ENCODE peak calls at places on chromosomes 2 and 18, in seven cellular contexts. G is brain microvascular endothelial cell; T is H1; J is endothelial cell of umbilical vein; X is tibial artery; Z is naive thymus-derived CD4-positive, alpha-beta T cell; O is neuronal stem cell. F is an unnamed sample.

GRCh38 chr2:20582600-20583221 is 68.2 kb downstream of the HS1BP3 start:
- DNase-seq in G (no peak), T (no peak), J (no peak), X (no peak), Z (no peak), O (no peak), F (peak; percentile 53)

GRCh38 chr2:96315005-96315399 is 9.7 kb upstream of the SNRNP200 start:
- DNase-seq in G (no peak), T (no peak), J (no peak), X (no peak), Z (no peak), O (no peak), F (no peak)

GRCh38 chr2:166042768-166043390 is 84.9 kb downstream of the SCN1A start:
- DNase-seq in G (no peak), T (no peak), J (no peak), X (no peak), Z (no peak), O (no peak), F (no peak)

GRCh38 chr2:219521066-219521880 is 7.0 kb downstream of the ASIC4 start:
- DNase-seq in G (no peak), T (no peak), J (no peak), X (no peak), Z (no peak), O (no peak), F (no peak)

GRCh38 chr2:98541906-98542305 is 66.4 kb downstream of the COA5 start:
- DNase-seq in G (no peak), T (no peak), J (no peak), X (no peak), Z (no peak), O (no peak), F (no peak)

GRCh38 chr2:42829556-42830510 is 37.5 kb upstream of the HAAO start:
- DNase-seq in G (no peak), T (no peak), J (no peak), X (no peak), Z (no peak), O (no peak), F (peak; percentile 62)

GRCh38 chr18:55289048-55289447 is 298.9 kb downstream of the TCF4 start:
- DNase-seq in G (no peak), T (no peak), J (no peak), X (no peak), Z (no peak), O (no peak), F (no peak)

GRCh38 chr2:171741189-171741588 is 53.9 kb downstream of the DYNC1I2 start:
- DNase-seq in G (peak; percentile 9), T (no peak), J (no peak), X (no peak), Z (no peak), O (no peak), F (no peak)

GRCh38 chr2:175431054-175431780 is 249.7 kb upstream of the ATP5MC3 start:
- DNase-seq in G (no peak), T (no peak), J (no peak), X (no peak), Z (no peak), O (no peak), F (no peak)

GRCh38 chr2:162114291-162114690 is 37.8 kb downstream of the GCG start:
- DNase-seq in G (no peak), T (no peak), J (peak; percentile 94), X (no peak), Z (no peak), O (no peak), F (no peak)

GRCh38 chr2:27308359-27308875 is at the start of gene UCN:
- DNase-seq in G (peak; percentile 54), T (no peak), J (peak; percentile 40), X (no peak), Z (no peak), O (peak; percentile 54), F (no peak)

GRCh38 chr2:16716051-16716450 is 50.4 kb upstream of the CYRIA start:
- DNase-seq in G (no peak), T (no peak), J (no peak), X (no peak), Z (no peak), O (no peak), F (no peak)

GRCh38 chr2:40758778-40759177 is 306.9 kb upstream of the SLC8A1 start:
- DNase-seq in G (no peak), T (no peak), J (peak; percentile 31), X (no peak), Z (no peak), O (no peak), F (no peak)

GRCh38 chr18:56469582-56469981 is 168.8 kb downstream of the TXNL1 start:
- DNase-seq in G (no peak), T (no peak), J (no peak), X (no peak), Z (no peak), O (no peak), F (no peak)

GRCh38 chr2:143901185-143901842 is 618.6 kb downstream of the ZEB2 start:
- DNase-seq in G (peak; percentile 31), T (no peak), J (peak; percentile 70), X (no peak), Z (no peak), O (no peak), F (no peak)

GRCh38 chr2:170771049-170771937 is 1.1 kb downstream of the ERICH2 start:
- DNase-seq in G (no peak), T (no peak), J (no peak), X (no peak), Z (peak; percentile 18), O (peak; percentile 57), F (no peak)

GRCh38 chr2:108594132-108594981 is 60.1 kb downstream of the LIMS1 start:
- DNase-seq in G (peak; percentile 88), T (no peak), J (peak; percentile 91), X (no peak), Z (no peak), O (peak; percentile 44), F (no peak)

GRCh38 chr2:169276045-169276444 is 86.3 kb downstream of the LRP2 start:
- DNase-seq in G (no peak), T (no peak), J (peak; percentile 10), X (no peak), Z (no peak), O (no peak), F (no peak)

GRCh38 chr2:58289029-58289428 is 47.9 kb upstream of the FANCL start:
- DNase-seq in G (no peak), T (no peak), J (no peak), X (no peak), Z (no peak), O (no peak), F (no peak)

GRCh38 chr18:9710037-9710436 is 1.9 kb downstream of the RAB31 start:
- DNase-seq in G (no peak), T (no peak), J (no peak), X (no peak), Z (no peak), O (no peak), F (no peak)
- H3K4me3 ChIP-seq in G (peak overlapping the region; percentile 86), T (no peak overlapping the region), J (no peak overlapping the region), X (peak overlapping the region; percentile 94), Z (no peak overlapping the region), O (no peak overlapping the region), F (peak overlapping the region; percentile 81)

DNA sequence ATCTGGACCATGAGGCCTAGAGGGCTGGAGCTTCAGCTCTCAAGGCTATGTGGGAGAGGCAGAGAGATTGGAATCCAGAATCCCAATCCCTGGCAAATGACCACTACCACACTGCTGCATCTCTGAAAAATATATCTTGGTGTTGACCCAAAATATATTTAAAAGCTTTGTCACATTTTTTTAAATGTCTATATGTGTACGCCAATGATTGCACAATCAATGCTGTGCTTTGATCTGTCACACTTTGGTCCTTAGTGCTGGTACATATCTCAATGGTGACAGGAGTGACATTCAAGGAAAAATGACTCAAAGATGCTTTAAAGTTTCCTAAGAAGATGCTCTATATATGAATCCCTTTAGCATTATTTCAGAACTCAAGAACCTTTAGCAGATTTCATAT is 31.7 kb upstream of the NEDD4L start:
- DNase-seq in G (no peak), T (no peak), J (no peak), X (no peak), Z (no peak), O (no peak), F (no peak)
- H3K27ac ChIP-seq in G (no peak overlapping the region), T (no peak overlapping the region), J (no peak overlapping the region), X (no peak overlapping the region), Z (no peak overlapping the region), O (no peak overlapping the region), F (no peak overlapping the region)

GRCh38 chr18:13611058-13611615 is 115.2 kb downstream of the FAM210A start:
- DNase-seq in G (peak; percentile 66), T (no peak), J (peak; percentile 56), X (peak; percentile 50), Z (peak; percentile 17), O (peak; percentile 24), F (peak; percentile 64)
- H3K4me3 ChIP-seq in G (peak overlapping the region; percentile 20), T (peak overlapping the region; percentile 14), J (peak overlapping the region; percentile 27), X (peak overlapping the region; percentile 39), Z (peak overlapping the region; percentile 36), O (no peak overlapping the region), F (peak overlapping the region; percentile 45)

DNA sequence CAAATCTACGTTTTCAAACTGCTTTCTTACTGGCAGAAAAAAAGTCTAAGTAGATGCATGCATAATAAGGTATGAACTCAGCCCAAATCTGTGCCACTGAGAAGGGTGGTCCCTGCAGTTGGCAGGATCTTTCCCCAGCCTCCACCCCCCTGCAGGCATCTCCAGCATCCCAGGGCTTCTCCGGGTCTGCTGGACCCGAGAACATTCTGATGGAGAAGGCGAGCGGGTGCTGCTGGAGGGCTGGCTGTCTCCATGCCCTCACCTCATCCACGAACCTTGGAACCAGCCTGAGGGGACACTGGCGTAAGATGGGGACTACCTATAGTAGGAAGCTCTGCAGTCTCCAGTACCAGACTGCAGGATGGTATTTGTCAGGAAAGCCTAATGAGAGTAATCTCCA is 198.9 kb downstream of the HDAC4 start:
- DNase-seq in G (no peak), T (no peak), J (no peak), X (no peak), Z (no peak), O (no peak), F (no peak)
- H3K27ac ChIP-seq in G (no peak overlapping the region), T (no peak overlapping the region), J (no peak overlapping the region), X (no peak overlapping the region), Z (no peak overlapping the region), O (no peak overlapping the region), F (no peak overlapping the region)

DNA sequence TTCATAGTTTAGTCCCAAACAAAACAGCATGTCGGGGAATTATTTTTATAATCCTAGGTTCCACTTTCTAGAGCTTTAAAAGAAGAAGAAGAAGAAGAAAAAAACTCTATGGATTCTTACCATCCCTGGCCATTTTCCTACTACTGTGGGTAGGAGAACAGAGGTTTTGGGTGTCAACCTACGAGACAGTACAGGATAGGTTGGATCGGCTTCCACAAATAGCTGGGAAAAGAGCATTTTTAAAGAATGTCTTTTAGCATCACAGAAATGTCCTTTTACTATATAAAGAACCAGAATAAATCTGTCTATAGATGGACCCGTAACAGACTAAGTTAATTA is 65.2 kb downstream of the RBMS1 start:
- DNase-seq in G (no peak), T (no peak), J (no peak), X (no peak), Z (no peak), O (no peak), F (no peak)
- H3K4me3 ChIP-seq in G (no peak overlapping the region), T (no peak overlapping the region), J (peak overlapping the region; percentile 8), X (peak overlapping the region; percentile 15), Z (peak overlapping the region; percentile 17), O (no peak overlapping the region), F (peak overlapping the region; percentile 55)

GRCh38 chr18:49460958-49461601 is 635 bp upstream of the DYM start:
- DNase-seq in G (peak; percentile 43), T (no peak), J (no peak), X (no peak), Z (no peak), O (no peak), F (no peak)
- H3K27ac ChIP-seq in G (peak overlapping the region; percentile 63), T (no peak overlapping the region), J (peak overlapping the region; percentile 49), X (peak overlapping the region; percentile 93), Z (peak overlapping the region; percentile 80), O (no peak overlapping the region), F (peak overlapping the region; percentile 98)